ENCODE peak calls at places on chromosomes 16 and 17, in ten cellular contexts. U, V, B, Y, S, N, X, W, O and K are unnamed samples.

GRCh38 chr17:28466521-28467048 is 6.9 kb upstream of the SLC13A2 start:
- DNase-seq in B (no peak), S (no peak), Y (peak; percentile 74), V (no peak), W (no peak), N (no peak), O (no peak), X (no peak), U (no peak), K (no peak)

GRCh38 chr17:5226940-5227878 is 7.5 kb downstream of the SCIMP start:
- DNase-seq in U (no peak), Y (no peak), W (no peak), S (no peak), X (no peak), O (no peak), V (no peak), N (no peak), B (no peak), K (no peak)

GRCh38 chr16:21167360-21167759 is 8.9 kb downstream of the LDAF1 start:
- DNase-seq in O (no peak), V (no peak), Y (no peak), X (no peak), S (no peak), B (no peak), W (no peak), U (no peak), N (no peak), K (no peak)

GRCh38 chr16:28967156-28967555 is 7.4 kb upstream of the SPNS1 start:
- DNase-seq in V (no peak), N (no peak), U (no peak), O (no peak), X (no peak), W (no peak), B (no peak), S (no peak), Y (no peak), K (no peak)

GRCh38 chr17:10646393-10646990 is 10.6 kb downstream of the MYH3 start:
- DNase-seq in B (peak; percentile 67), N (no peak), U (peak; percentile 82), W (peak; percentile 70), V (peak; percentile 81), X (peak; percentile 70), S (no peak), O (peak; percentile 64), Y (peak; percentile 40), K (peak; percentile 75)

GRCh38 chr16:30028438-30029093 is 2.5 kb downstream of the TLCD3B start:
- DNase-seq in V (no peak), B (no peak), U (no peak), W (no peak), S (no peak), O (no peak), Y (no peak), N (no peak), X (no peak), K (no peak)

GRCh38 chr16:30149250-30149885 is 26.3 kb upstream of the MAPK3 start:
- DNase-seq in S (no peak), V (no peak), B (no peak), X (no peak), U (no peak), W (no peak), N (no peak), O (no peak), Y (no peak), K (no peak)

GRCh38 chr17:40519089-40519775 is 17.8 kb upstream of the TNS4 start:
- DNase-seq in X (no peak), O (peak; percentile 16), Y (no peak), V (no peak), W (no peak), N (no peak), U (no peak), S (no peak), B (no peak), K (no peak)

GRCh38 chr17:31586946-31587345 is 195.5 kb downstream of the RAB11FIP4 start:
- DNase-seq in U (no peak), X (no peak), Y (no peak), W (no peak), B (no peak), S (no peak), V (no peak), O (no peak), N (no peak), K (no peak)

GRCh38 chr16:642189-643049 is 791 bp downstream of the MCRIP2 start:
- DNase-seq in Y (peak; percentile 44), O (peak; percentile 48), X (no peak), U (peak; percentile 85), N (no peak), V (no peak), B (peak; percentile 77), W (peak; percentile 61), S (no peak), K (no peak)

GRCh38 chr17:26809033-26809432 is 484.9 kb upstream of the WSB1 start:
- DNase-seq in W (no peak), S (no peak), N (no peak), X (no peak), V (no peak), O (no peak), B (no peak), U (no peak), Y (no peak), K (no peak)

GRCh38 chr16:89357460-89357859 is 132.9 kb downstream of the ANKRD11 start:
- DNase-seq in V (peak; percentile 58), O (no peak), S (no peak), B (peak; percentile 55), X (no peak), Y (no peak), W (no peak), N (no peak), U (no peak), K (no peak)

GRCh38 chr17:4605826-4606225 is 21.5 kb downstream of the SMTNL2 start:
- DNase-seq in S (no peak), O (no peak), B (peak; percentile 59), V (no peak), N (no peak), U (no peak), W (no peak), X (no peak), Y (no peak), K (no peak)

GRCh38 chr16:7200320-7200719 is 132.3 kb upstream of the RBFOX1 start:
- DNase-seq in N (no peak), O (no peak), U (no peak), S (no peak), Y (no peak), X (no peak), V (no peak), W (no peak), B (no peak), K (no peak)

GRCh38 chr17:79473111-79473835 is 137.6 kb downstream of the RBFOX3 start:
- DNase-seq in N (no peak), W (no peak), O (no peak), S (no peak), U (no peak), X (no peak), B (no peak), Y (no peak), V (no peak), K (no peak)

GRCh38 chr16:10265770-10266615 is 83.8 kb upstream of the GRIN2A start:
- DNase-seq in Y (no peak), S (no peak), O (no peak), U (no peak), V (no peak), X (no peak), W (no peak), B (no peak), N (no peak), K (no peak)

GRCh38 chr17:35969558-35970442 is 11.5 kb downstream of the CCL16 start:
- DNase-seq in B (peak; percentile 63), W (peak; percentile 86), N (peak; percentile 9), U (peak; percentile 84), V (peak; percentile 81), O (peak; percentile 97), Y (peak; percentile 37), X (peak; percentile 31), S (peak; percentile 2), K (peak; percentile 91)

GRCh38 chr17:42989726-42990652 is 8.2 kb upstream of the RPL27 start:
- DNase-seq in X (no peak), N (no peak), S (no peak), B (no peak), U (no peak), W (no peak), Y (no peak), V (no peak), O (peak; percentile 50), K (no peak)

GRCh38 chr17:30161601-30162000 is 45.0 kb downstream of the NSRP1 start:
- DNase-seq in W (no peak), S (no peak), X (no peak), Y (no peak), V (no peak), N (no peak), O (no peak), U (no peak), B (no peak), K (no peak)

GRCh38 chr17:37490638-37491614 is 1.2 kb downstream of the DUSP14 start:
- DNase-seq in V (peak; percentile 39), U (no peak), O (peak; percentile 87), B (peak; percentile 64), Y (peak; percentile 55), S (no peak), W (peak; percentile 43), X (no peak), N (no peak), K (no peak)

GRCh38 chr16:24729967-24730815 is 740 bp downstream of the TNRC6A start:
- DNase-seq in V (peak; percentile 31), X (peak; percentile 31), W (no peak), U (peak; percentile 33), B (peak; percentile 47), Y (peak; percentile 51), O (peak; percentile 22), N (no peak), S (no peak), K (peak; percentile 13)

GRCh38 chr17:64536913-64537312 is 30.1 kb downstream of the CEP95 start:
- DNase-seq in S (no peak), V (no peak), Y (no peak), N (no peak), X (no peak), U (no peak), W (no peak), O (no peak), B (no peak), K (no peak)

GRCh38 chr17:51702963-51703362 is 442.6 kb downstream of the UTP18 start:
- DNase-seq in O (no peak), U (no peak), S (no peak), W (no peak), V (no peak), N (no peak), Y (no peak), X (no peak), B (no peak), K (no peak)

GRCh38 chr17:4329838-4330237 is 36.6 kb downstream of the UBE2G1 start:
- DNase-seq in Y (no peak), V (no peak), X (no peak), U (no peak), B (no peak), W (no peak), S (no peak), O (peak; percentile 31), N (no peak), K (no peak)

GRCh38 chr17:72609501-72609900 is 483.0 kb downstream of the SLC39A11 start:
- DNase-seq in W (peak; percentile 40), V (no peak), U (peak; percentile 42), B (no peak), Y (no peak), X (no peak), N (no peak), S (no peak), O (peak; percentile 78), K (no peak)

GRCh38 chr17:26818736-26819135 is 475.2 kb upstream of the WSB1 start:
- DNase-seq in X (no peak), N (no peak), V (no peak), B (no peak), O (no peak), U (no peak), W (no peak), Y (no peak), S (no peak), K (no peak)

GRCh38 chr16:14129502-14129901 is 58.4 kb downstream of the MRTFB start:
- DNase-seq in Y (no peak), V (no peak), B (no peak), O (no peak), U (no peak), X (no peak), N (no peak), S (no peak), W (no peak), K (no peak)

GRCh38 chr17:49101054-49101534 is 31.5 kb upstream of the B4GALNT2 start:
- DNase-seq in W (peak; percentile 62), O (peak; percentile 57), U (peak; percentile 40), S (no peak), V (no peak), N (no peak), Y (no peak), X (no peak), B (no peak), K (no peak)